ENCODE peak calls at places on chromosomes 16 and 17, in six cellular contexts. P is GM12878, J is K562, K is HepG2, B is HL-60, Q is H1. G is an unnamed sample.
A peak's percentile ranks its signal among the peaks of the same experiment; 100 is the strongest.

GRCh38 chr17:13362341-13363122 is 239.2 kb downstream of the HS3ST3A1 start:
- DNase-seq in J (no peak), Q (no peak), B (no peak), P (no peak), K (no peak), G (no peak)

GRCh38 chr17:81342062-81342699 is 47.1 kb upstream of the SLC38A10 start:
- DNase-seq in Q (no peak), B (no peak), P (no peak), K (no peak), J (no peak), G (no peak)

GRCh38 chr16:20946015-20946629 is 45.6 kb downstream of the LYRM1 start:
- DNase-seq in B (no peak), J (no peak), P (no peak), Q (no peak), K (no peak), G (no peak)

GRCh38 chr17:75743625-75744206 is 21.3 kb downstream of the GALK1 start:
- DNase-seq in P (no peak), B (no peak), J (no peak), K (no peak), Q (no peak), G (no peak)

GRCh38 chr16:27920391-27920891 is 143.1 kb downstream of the GSG1L start:
- DNase-seq in J (peak; percentile 15), B (no peak), K (peak; percentile 22), P (no peak), Q (peak; percentile 23), G (peak; percentile 80)

GRCh38 chr17:74748279-74748528 is 224 bp upstream of the NHERF1 start:
- DNase-seq in B (no peak), Q (peak; percentile 64), P (no peak), K (no peak), J (no peak), G (no peak)

GRCh38 chr16:21276090-21276489 is 2.0 kb downstream of the CRYM start:
- DNase-seq in J (no peak), B (no peak), K (no peak), Q (no peak), P (no peak), G (no peak)

GRCh38 chr17:16398270-16399267 is 16.8 kb upstream of the TRPV2 start:
- DNase-seq in K (peak; percentile 79), J (peak; percentile 53), Q (no peak), P (peak; percentile 35), B (no peak), G (peak; percentile 61)

GRCh38 chr16:46908540-46909372 is 24.6 kb downstream of the GPT2 start:
- DNase-seq in Q (peak; percentile 27), J (peak; percentile 67), K (peak; percentile 71), P (no peak), B (peak; percentile 58), G (peak; percentile 84)

GRCh38 chr17:19713462-19713861 is 2.9 kb downstream of the SLC47A2 start:
- DNase-seq in P (no peak), J (no peak), B (no peak), Q (no peak), K (no peak), G (peak; percentile 52)

GRCh38 chr16:62036807-62037135 is 533 bp upstream of the CDH8 start:
- DNase-seq in K (no peak), P (no peak), J (no peak), B (no peak), Q (no peak), G (no peak)

GRCh38 chr17:77827039-77827438 is 131.5 kb upstream of the TNRC6C start:
- DNase-seq in Q (no peak), J (no peak), K (no peak), B (no peak), P (no peak), G (no peak)

DNA sequence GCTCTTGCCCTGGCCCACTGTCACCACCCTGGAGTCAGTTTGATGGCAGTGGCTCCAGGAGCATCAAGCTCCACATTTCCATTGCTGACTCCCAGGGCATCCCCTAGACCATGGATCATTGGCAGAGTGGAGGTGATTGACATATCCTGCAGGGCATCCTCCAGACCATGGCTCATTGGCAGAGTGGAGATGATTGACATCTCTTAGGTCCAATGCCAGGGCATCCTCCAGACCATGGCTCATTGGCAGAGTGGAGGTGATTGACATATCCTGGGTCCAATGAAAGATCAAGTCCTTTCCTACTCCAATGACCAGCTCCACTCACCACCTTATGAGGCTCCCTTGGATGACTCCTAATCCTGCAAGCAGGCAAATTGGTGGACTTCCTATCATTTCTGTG is 174.3 kb upstream of the NLRP1 start:
- DNase-seq in J (peak; percentile 4), B (no peak), Q (peak; percentile 21), P (peak; percentile 12), K (peak; percentile 30), G (no peak)
- TF ChIP-seq GABPA in J (no peak), B (no peak), Q (no peak), P (no peak), K (no peak), G (no peak)

DNA sequence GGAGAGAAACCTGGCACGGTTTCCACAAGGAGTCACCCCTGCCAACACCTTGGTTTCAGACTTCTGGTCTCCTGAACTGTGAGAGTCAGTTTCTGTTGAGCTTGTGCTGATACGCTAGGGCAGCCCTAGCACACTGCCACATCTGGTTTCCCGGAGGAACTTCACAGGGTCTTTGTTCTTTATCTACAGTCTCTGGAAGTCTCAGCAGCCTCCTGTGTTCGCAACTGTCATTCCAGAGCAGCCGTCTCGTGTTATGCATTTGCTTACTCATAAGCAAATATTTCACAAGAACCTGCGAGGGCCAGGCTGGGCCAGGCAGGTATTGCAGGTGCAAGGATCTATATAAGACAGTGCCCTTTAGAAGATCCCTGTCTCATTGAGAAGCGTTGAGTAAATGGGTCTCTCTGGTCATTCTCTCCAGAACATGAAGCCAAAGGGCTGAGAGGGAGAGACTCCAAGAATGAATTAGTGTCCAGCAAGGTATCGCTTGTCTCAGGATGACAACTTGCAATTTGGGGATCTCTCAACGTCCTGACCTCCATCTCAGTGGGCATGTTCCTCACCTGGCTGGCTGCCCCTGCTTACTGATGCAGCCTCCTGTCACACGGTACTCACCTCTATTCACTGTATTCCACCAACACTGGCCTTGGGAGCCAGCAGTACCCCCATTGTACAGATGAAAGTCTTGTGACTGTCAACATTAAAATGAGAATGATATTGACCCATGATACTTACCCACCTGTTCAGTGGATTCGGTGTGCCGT is 141.2 kb downstream of the WWOX start:
- DNase-seq in B (no peak), P (no peak), J (no peak), K (peak; percentile 93), Q (no peak), G (no peak)
- TF ChIP-seq GABPA in B (no peak), P (no peak), J (no peak), K (no peak), Q (no peak), G (no peak)

GRCh38 chr16:66834746-66835145 is 4.0 kb upstream of the NAE1 start:
- DNase-seq in J (no peak), K (no peak), Q (no peak), B (no peak), P (no peak), G (no peak)

GRCh38 chr16:66832190-66832589 is 1.4 kb upstream of the NAE1 start:
- DNase-seq in J (no peak), K (no peak), Q (no peak), B (no peak), P (no peak), G (no peak)

GRCh38 chr16:66832661-66833305 is 2.0 kb upstream of the NAE1 start:
- DNase-seq in Q (no peak), B (no peak), P (no peak), J (no peak), K (no peak), G (no peak)

DNA sequence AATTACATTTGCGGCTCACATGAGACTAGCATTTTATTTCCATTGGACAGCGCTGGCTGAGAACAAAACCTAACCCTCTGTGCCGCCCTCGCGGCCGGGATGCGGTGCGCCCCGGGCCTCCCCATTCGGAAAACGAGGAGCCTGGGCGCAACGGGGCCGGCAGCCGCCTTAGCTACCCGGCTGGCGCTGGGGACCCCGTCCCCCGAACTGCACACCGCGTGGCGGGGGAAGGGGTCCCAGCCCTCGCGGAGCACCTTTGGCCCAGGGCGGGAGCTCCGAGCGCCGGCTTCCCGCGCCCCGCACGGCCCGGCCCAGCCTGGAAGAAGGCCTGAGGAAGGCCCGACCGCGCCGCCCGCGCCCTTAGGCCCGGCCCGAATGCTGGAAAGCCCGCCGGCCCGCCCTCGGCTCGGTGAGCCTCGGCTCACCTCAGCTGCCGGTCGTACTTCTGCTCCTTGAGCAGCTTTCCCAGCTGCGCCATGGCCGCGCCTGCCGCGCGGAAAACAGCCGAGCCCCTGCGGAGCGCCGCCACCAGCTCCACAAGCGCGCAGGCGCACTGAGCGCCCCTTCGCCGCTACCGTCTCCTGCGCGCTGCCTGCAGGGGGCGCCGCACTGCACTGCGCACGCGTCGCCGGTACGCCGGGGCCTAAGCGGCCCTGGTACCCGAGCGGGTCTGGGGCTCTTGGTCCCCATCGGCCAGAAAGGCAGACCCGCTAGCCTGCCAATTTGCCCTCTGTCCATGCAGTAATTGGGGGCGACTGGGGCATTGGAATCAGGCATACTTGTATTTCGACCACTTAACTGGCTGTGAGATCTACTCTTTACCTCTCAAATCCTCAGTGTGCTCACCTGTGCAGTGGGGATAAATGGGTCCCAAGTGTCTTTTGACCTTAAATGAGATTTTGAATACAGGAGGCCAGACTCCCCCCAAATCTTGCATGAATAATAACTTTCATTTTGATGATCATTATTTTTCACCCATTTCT is at the start of gene NAE1:
- DNase-seq in Q (peak; percentile 79), J (peak; percentile 97), K (peak; percentile 81), P (peak; percentile 57), B (peak; percentile 82), G (peak; percentile 98)
- TF ChIP-seq GABPA in Q (no peak), J (no peak), K (no peak), P (no peak), B (no peak), G (no peak)

GRCh38 chr17:50363217-50364060 is 9.5 kb downstream of the MRPL27 start:
- DNase-seq in P (no peak), B (no peak), K (peak; percentile 46), J (no peak), Q (peak; percentile 71), G (peak; percentile 82)
- TF ChIP-seq GABPA in P (no peak), B (no peak), K (no peak), J (no peak), Q (no peak), G (no peak)

DNA sequence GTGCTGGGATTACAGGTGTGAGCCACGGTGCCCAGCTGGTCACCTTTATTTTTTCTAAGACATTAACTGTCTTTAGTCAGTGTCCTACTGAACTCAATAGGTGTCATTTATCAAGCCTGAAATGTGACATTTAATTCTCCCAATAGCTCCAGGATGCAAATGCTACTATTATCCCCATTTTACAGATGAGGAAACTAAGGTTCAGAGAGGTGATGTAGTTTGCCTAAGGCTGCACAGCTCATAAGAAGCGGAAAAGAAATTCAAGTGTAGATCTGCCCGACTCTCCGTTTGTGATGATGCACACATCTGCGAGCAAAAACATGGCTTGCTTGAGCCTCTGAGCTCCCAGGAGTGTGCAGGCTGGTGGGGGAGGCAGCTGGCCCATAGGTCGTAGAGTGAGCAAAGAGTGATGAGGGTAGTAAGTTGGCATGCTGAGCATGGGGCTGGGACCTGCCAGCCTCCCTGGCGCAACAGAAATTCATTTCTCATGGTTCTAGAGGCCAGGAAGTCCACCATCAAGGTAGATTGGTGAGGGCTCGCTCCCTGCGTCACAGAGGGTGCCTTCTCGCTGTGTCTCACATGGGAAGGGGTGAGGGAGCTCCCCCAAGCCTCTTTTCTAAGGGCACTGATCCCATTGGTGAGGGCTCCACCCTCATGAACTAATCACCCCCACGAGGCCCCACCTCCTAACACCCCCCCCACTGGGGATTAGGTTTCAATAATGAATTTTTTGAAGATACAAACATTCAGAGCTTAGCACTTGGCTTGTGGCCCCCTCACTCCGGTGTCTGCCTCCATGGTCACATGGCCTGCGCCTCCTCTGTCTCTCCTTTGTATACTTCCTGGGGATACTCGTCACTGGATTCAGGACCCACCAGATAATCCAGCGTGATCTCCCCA is 141.5 kb upstream of the PLCG2 start:
- DNase-seq in B (no peak), Q (no peak), K (no peak), P (no peak), J (peak; percentile 47), G (no peak)
- TF ChIP-seq GABPA in B (no peak), Q (no peak), K (no peak), P (no peak), J (no peak), G (no peak)